ENCODE peak calls at places on chromosomes 6 and 20, in five cellular contexts. One of them, this sample, is unnamed.

GRCh38 chr6:21085643-21086042 is 507.9 kb upstream of the SOX4 start:
- DNase-seq in choroid plexus epithelial cell: no peak
- DNase-seq in hepatocyte: no peak
- DNase-seq in sigmoid colon: no peak
- DNase-seq in MCF 10A: no peak
- DNase-seq in this sample: no peak

GRCh38 chr20:51650685-51651134 is 108.2 kb upstream of the NFATC2 start:
- DNase-seq in hepatocyte: no peak
- DNase-seq in sigmoid colon: no peak
- DNase-seq in MCF 10A: peak; percentile 55
- DNase-seq in choroid plexus epithelial cell: peak; percentile 87
- DNase-seq in this sample: no peak

GRCh38 chr6:18211338-18211737 is 53.0 kb downstream of the DEK start:
- DNase-seq in sigmoid colon: no peak
- DNase-seq in choroid plexus epithelial cell: no peak
- DNase-seq in MCF 10A: no peak
- DNase-seq in hepatocyte: no peak
- DNase-seq in this sample: no peak

GRCh38 chr20:19213946-19214490 is 1.6 kb downstream of the SLC24A3 start:
- DNase-seq in choroid plexus epithelial cell: no peak
- DNase-seq in sigmoid colon: no peak
- DNase-seq in MCF 10A: no peak
- DNase-seq in hepatocyte: no peak
- DNase-seq in this sample: no peak

GRCh38 chr6:157982580-157983438 is 1.1 kb downstream of the SYNJ2 start:
- DNase-seq in hepatocyte: no peak
- DNase-seq in MCF 10A: peak; percentile 20
- DNase-seq in sigmoid colon: peak; percentile 64
- DNase-seq in choroid plexus epithelial cell: peak; percentile 70
- DNase-seq in this sample: peak; percentile 49

GRCh38 chr6:45724027-45724426 is 291.6 kb downstream of the CLIC5 start:
- DNase-seq in choroid plexus epithelial cell: no peak
- DNase-seq in sigmoid colon: no peak
- DNase-seq in MCF 10A: no peak
- DNase-seq in hepatocyte: no peak
- DNase-seq in this sample: no peak

GRCh38 chr20:63064745-63065711 is 58.3 kb upstream of the BHLHE23 start:
- DNase-seq in choroid plexus epithelial cell: no peak
- DNase-seq in MCF 10A: no peak
- DNase-seq in hepatocyte: no peak
- DNase-seq in sigmoid colon: peak; percentile 53
- DNase-seq in this sample: no peak

GRCh38 chr6:100808638-100809275 is 72.4 kb downstream of the ASCC3 start:
- DNase-seq in hepatocyte: no peak
- DNase-seq in sigmoid colon: no peak
- DNase-seq in choroid plexus epithelial cell: peak; percentile 38
- DNase-seq in MCF 10A: peak; percentile 35
- DNase-seq in this sample: no peak

GRCh38 chr6:16901777-16902176 is 140.5 kb upstream of the ATXN1 start:
- DNase-seq in sigmoid colon: peak; percentile 74
- DNase-seq in choroid plexus epithelial cell: peak; percentile 75
- DNase-seq in hepatocyte: no peak
- DNase-seq in MCF 10A: peak; percentile 86
- DNase-seq in this sample: peak; percentile 35

GRCh38 chr6:159324599-159324998 is 155.4 kb downstream of the FNDC1 start:
- DNase-seq in MCF 10A: no peak
- DNase-seq in hepatocyte: no peak
- DNase-seq in sigmoid colon: no peak
- DNase-seq in choroid plexus epithelial cell: no peak
- DNase-seq in this sample: no peak

GRCh38 chr6:12058164-12058926 is 46.2 kb downstream of the HIVEP1 start:
- DNase-seq in hepatocyte: no peak
- DNase-seq in sigmoid colon: no peak
- DNase-seq in choroid plexus epithelial cell: no peak
- DNase-seq in MCF 10A: no peak
- DNase-seq in this sample: no peak

GRCh38 chr6:107344383-107344782 is 115.0 kb downstream of the PDSS2 start:
- DNase-seq in MCF 10A: no peak
- DNase-seq in hepatocyte: no peak
- DNase-seq in sigmoid colon: no peak
- DNase-seq in choroid plexus epithelial cell: no peak
- DNase-seq in this sample: no peak

GRCh38 chr20:1888796-1889463 is 6.3 kb upstream of the SIRPA start:
- DNase-seq in sigmoid colon: peak; percentile 71
- DNase-seq in MCF 10A: peak; percentile 71
- DNase-seq in choroid plexus epithelial cell: peak; percentile 34
- DNase-seq in hepatocyte: peak; percentile 45
- DNase-seq in this sample: no peak

GRCh38 chr6:37239511-37239910 is 18.1 kb upstream of the TBC1D22B start:
- DNase-seq in choroid plexus epithelial cell: peak; percentile 83
- DNase-seq in MCF 10A: peak; percentile 40
- DNase-seq in hepatocyte: no peak
- DNase-seq in sigmoid colon: no peak
- DNase-seq in this sample: no peak

GRCh38 chr20:32445539-32446273 is 87.6 kb downstream of the ASXL1 start:
- DNase-seq in choroid plexus epithelial cell: no peak
- DNase-seq in hepatocyte: peak; percentile 61
- DNase-seq in MCF 10A: no peak
- DNase-seq in sigmoid colon: peak; percentile 63
- DNase-seq in this sample: no peak

GRCh38 chr20:8389381-8390368 is 257.6 kb downstream of the PLCB1 start:
- DNase-seq in MCF 10A: peak; percentile 47
- DNase-seq in hepatocyte: peak; percentile 66
- DNase-seq in choroid plexus epithelial cell: peak; percentile 73
- DNase-seq in sigmoid colon: no peak
- DNase-seq in this sample: peak; percentile 36

GRCh38 chr6:90216081-90216977 is 80.3 kb downstream of the BACH2 start:
- DNase-seq in choroid plexus epithelial cell: peak; percentile 46
- DNase-seq in sigmoid colon: no peak
- DNase-seq in hepatocyte: peak; percentile 53
- DNase-seq in MCF 10A: peak; percentile 24
- DNase-seq in this sample: peak; percentile 26

GRCh38 chr20:25282034-25282781 is 34.3 kb downstream of the PYGB start:
- DNase-seq in MCF 10A: no peak
- DNase-seq in choroid plexus epithelial cell: no peak
- DNase-seq in hepatocyte: no peak
- DNase-seq in sigmoid colon: peak; percentile 67
- DNase-seq in this sample: no peak

GRCh38 chr6:17015144-17015543 is 86.7 kb upstream of the STMND1 start:
- DNase-seq in sigmoid colon: no peak
- DNase-seq in hepatocyte: no peak
- DNase-seq in MCF 10A: no peak
- DNase-seq in choroid plexus epithelial cell: peak; percentile 71
- DNase-seq in this sample: no peak

GRCh38 chr6:34901930-34902329 is 12.9 kb downstream of the ANKS1A start:
- DNase-seq in hepatocyte: no peak
- DNase-seq in choroid plexus epithelial cell: peak; percentile 80
- DNase-seq in sigmoid colon: no peak
- DNase-seq in MCF 10A: no peak
- DNase-seq in this sample: no peak

GRCh38 chr20:51156796-51157119 is 133.9 kb upstream of the KCNG1 start:
- DNase-seq in hepatocyte: no peak
- DNase-seq in sigmoid colon: no peak
- DNase-seq in choroid plexus epithelial cell: peak; percentile 36
- DNase-seq in MCF 10A: no peak
- DNase-seq in this sample: no peak

GRCh38 chr6:30884521-30885480 is 482 bp downstream of the DDR1 start:
- DNase-seq in sigmoid colon: peak; percentile 80
- DNase-seq in hepatocyte: peak; percentile 70
- DNase-seq in MCF 10A: peak; percentile 66
- DNase-seq in choroid plexus epithelial cell: peak; percentile 59
- DNase-seq in this sample: peak; percentile 58

GRCh38 chr6:16206595-16207037 is 31.8 kb upstream of the GMPR start:
- DNase-seq in choroid plexus epithelial cell: peak; percentile 91
- DNase-seq in MCF 10A: peak; percentile 60
- DNase-seq in hepatocyte: peak; percentile 85
- DNase-seq in sigmoid colon: no peak
- DNase-seq in this sample: peak; percentile 83

GRCh38 chr6:71982385-71982784 is 96.0 kb downstream of the RIMS1 start:
- DNase-seq in hepatocyte: no peak
- DNase-seq in sigmoid colon: no peak
- DNase-seq in choroid plexus epithelial cell: no peak
- DNase-seq in MCF 10A: no peak
- DNase-seq in this sample: no peak

GRCh38 chr20:54366669-54367068 is 108.7 kb upstream of the DOK5 start:
- DNase-seq in hepatocyte: no peak
- DNase-seq in sigmoid colon: no peak
- DNase-seq in MCF 10A: no peak
- DNase-seq in choroid plexus epithelial cell: no peak
- DNase-seq in this sample: no peak

GRCh38 chr20:4295226-4295625 is 279.9 kb upstream of the RNF24 start:
- DNase-seq in sigmoid colon: no peak
- DNase-seq in choroid plexus epithelial cell: no peak
- DNase-seq in hepatocyte: no peak
- DNase-seq in MCF 10A: no peak
- DNase-seq in this sample: no peak

DNA sequence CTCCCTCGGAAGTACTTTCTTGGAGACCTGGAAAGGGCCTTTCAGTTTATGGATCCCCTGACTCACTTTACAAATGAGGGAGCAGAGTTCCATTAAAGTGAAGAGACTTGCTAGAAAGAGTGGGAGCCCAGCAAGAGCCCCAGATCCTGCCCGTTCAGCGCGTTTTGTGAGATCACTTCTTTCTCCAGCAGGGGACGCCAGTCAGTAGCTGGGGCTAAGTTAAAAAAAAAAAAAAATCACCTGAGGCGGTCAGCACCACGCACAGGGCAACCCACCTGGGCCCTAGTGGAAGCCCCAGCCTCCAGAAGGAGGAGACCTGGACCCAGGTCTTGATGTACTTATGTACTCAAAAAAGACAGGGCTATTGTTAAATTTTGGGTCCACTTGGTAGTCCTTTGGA is 274.5 kb upstream of the RNF24 start:
- DNase-seq in MCF 10A: peak; percentile 15
- DNase-seq in sigmoid colon: no peak
- DNase-seq in hepatocyte: no peak
- DNase-seq in choroid plexus epithelial cell: no peak
- DNase-seq in this sample: no peak
- TF ChIP-seq CTCF in MCF 10A: no peak
- TF ChIP-seq CTCF in sigmoid colon: no peak
- TF ChIP-seq CTCF in hepatocyte: no peak
- TF ChIP-seq CTCF in choroid plexus epithelial cell: peak; percentile 18
- TF ChIP-seq CTCF in this sample: no peak

DNA sequence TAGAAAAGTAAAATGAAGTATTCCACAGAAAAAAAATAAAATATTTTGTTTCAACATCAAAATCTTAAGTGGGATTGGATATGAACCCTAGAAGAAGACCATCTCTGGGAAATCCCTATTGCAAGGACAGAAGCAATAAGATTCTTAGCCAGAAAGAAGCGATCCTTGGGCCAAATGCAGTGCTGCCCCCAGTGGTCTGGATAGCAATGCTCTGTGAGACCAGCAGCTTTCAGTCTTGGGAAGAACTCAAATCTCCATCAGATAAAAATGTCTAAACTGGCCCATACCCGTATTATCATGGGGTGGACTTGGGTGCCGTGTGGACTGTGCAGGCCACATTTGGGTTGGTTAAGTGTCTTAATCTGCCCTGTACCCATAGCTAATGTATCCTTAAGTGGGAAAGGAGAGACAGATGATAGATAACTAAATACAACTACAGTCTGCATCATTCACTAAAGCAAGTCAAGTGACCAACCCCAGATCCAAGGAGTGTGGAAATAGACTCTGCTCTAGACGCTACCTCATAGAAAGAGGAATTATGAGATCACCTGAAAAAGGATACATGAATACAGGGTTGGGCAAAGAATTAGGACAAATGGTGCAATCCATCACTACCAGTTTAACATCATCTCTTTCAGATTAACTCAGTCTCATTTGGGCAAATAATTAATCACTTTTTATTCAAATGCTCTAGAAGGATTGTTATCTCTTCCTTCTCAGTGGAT is 38.9 kb upstream of the SNAP25 start:
- DNase-seq in MCF 10A: peak; percentile 14
- DNase-seq in sigmoid colon: no peak
- DNase-seq in hepatocyte: no peak
- DNase-seq in choroid plexus epithelial cell: peak; percentile 44
- DNase-seq in this sample: peak; percentile 32
- TF ChIP-seq CTCF in MCF 10A: no peak
- TF ChIP-seq CTCF in sigmoid colon: no peak
- TF ChIP-seq CTCF in hepatocyte: peak; percentile 31
- TF ChIP-seq CTCF in choroid plexus epithelial cell: peak; percentile 75
- TF ChIP-seq CTCF in this sample: peak; percentile 25

GRCh38 chr6:27314046-27314445 is 2.0 kb upstream of the POM121L2 start:
- DNase-seq in choroid plexus epithelial cell: no peak
- DNase-seq in sigmoid colon: no peak
- DNase-seq in hepatocyte: no peak
- DNase-seq in MCF 10A: no peak
- DNase-seq in this sample: no peak

GRCh38 chr6:27312950-27313271 is 838 bp upstream of the POM121L2 start:
- DNase-seq in hepatocyte: no peak
- DNase-seq in MCF 10A: no peak
- DNase-seq in choroid plexus epithelial cell: no peak
- DNase-seq in sigmoid colon: no peak
- DNase-seq in this sample: no peak

GRCh38 chr6:27311806-27312145 is 297 bp downstream of the POM121L2 start:
- DNase-seq in hepatocyte: no peak
- DNase-seq in MCF 10A: no peak
- DNase-seq in sigmoid colon: no peak
- DNase-seq in choroid plexus epithelial cell: no peak
- DNase-seq in this sample: no peak

GRCh38 chr6:27312146-27312949 is at the start of gene POM121L2:
- DNase-seq in MCF 10A: peak; percentile 84
- DNase-seq in choroid plexus epithelial cell: peak; percentile 61
- DNase-seq in sigmoid colon: no peak
- DNase-seq in hepatocyte: peak; percentile 86
- DNase-seq in this sample: peak; percentile 77
- TF ChIP-seq CTCF in MCF 10A: peak; percentile 87
- TF ChIP-seq CTCF in choroid plexus epithelial cell: peak; percentile 80
- TF ChIP-seq CTCF in sigmoid colon: no peak
- TF ChIP-seq CTCF in hepatocyte: peak; percentile 77
- TF ChIP-seq CTCF in this sample: peak; percentile 29

DNA sequence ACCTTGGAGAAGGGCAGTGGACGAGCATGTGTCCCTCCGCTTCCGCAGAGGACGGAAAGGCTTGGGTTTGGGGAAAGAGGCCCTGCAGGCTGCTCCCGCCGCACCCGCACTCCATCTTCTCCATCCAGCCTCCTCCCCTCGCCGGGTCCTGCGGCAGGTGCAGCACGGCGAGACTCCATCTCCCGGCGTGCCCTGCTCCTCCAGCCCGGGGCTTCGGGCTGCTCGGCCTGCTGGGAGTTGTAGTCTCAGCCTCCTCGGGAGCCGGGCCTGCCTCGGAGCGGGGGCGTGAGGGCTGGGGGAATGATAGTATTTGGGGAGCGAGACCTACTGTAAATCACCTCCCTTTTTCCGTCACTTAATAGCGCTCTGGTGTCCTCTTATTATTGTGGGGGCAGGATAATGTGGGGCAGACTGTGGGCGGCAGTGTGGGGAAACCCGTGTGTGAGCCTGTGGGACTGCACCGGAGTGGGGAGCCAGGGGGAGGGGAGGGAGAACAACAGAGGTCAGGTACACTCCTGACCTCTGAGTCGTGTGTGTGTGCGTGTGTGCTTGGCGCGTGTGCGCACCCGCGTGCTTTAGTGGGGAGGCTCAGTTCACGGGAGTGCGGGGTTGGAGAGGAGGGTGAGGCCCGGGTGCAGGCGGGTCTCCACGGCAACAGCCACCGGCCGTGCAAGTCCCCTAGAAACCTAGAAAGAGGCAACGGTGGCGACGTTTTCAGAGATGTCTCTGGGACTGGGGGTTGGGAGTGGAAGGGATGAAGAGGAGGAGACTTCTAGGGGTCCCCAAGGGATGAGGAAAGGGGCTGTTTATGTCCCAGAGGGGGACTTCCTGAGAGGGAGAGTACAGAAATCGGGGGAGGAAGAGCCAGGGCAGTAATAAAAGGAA is 4.1 kb downstream of the TTBK1 start:
- DNase-seq in MCF 10A: peak; percentile 51
- DNase-seq in hepatocyte: peak; percentile 84
- DNase-seq in sigmoid colon: peak; percentile 82
- DNase-seq in choroid plexus epithelial cell: peak; percentile 43
- DNase-seq in this sample: peak; percentile 90
- TF ChIP-seq CTCF in MCF 10A: no peak
- TF ChIP-seq CTCF in hepatocyte: no peak
- TF ChIP-seq CTCF in sigmoid colon: no peak
- TF ChIP-seq CTCF in choroid plexus epithelial cell: no peak
- TF ChIP-seq CTCF in this sample: no peak

This sample was measured in testis.